ENCODE peak calls at places on chromosomes 6 and 20, in seven cellular contexts. F is heart left ventricle, D is uterus, M is breast epithelium, U is esophagus muscularis mucosa, E is sigmoid colon, J is prostate gland. Z is an unnamed sample.

GRCh38 chr20:46129955-46130481 is 11.9 kb downstream of the CD40 start:
- DNase-seq in F (no peak), D (no peak), M (peak; percentile 10), U (no peak), E (no peak), J (no peak), Z (no peak)

GRCh38 chr20:38201356-38201755 is 36.3 kb upstream of the TGM2 start:
- DNase-seq in F (no peak), D (no peak), M (no peak), U (no peak), E (peak; percentile 57), J (no peak), Z (no peak)

GRCh38 chr6:17945111-17945510 is 42.3 kb downstream of the KIF13A start:
- DNase-seq in F (no peak), D (no peak), M (no peak), U (no peak), E (no peak), J (no peak), Z (no peak)

GRCh38 chr6:736657-737446 is 43.9 kb upstream of the EXOC2 start:
- DNase-seq in F (no peak), D (no peak), M (no peak), U (peak; percentile 74), E (no peak), J (no peak), Z (no peak)

GRCh38 chr6:147448775-147449174 is 59.7 kb upstream of the SAMD5 start:
- DNase-seq in F (no peak), D (no peak), M (no peak), U (no peak), E (no peak), J (no peak), Z (no peak)

GRCh38 chr6:49333345-49334120 is 129.5 kb downstream of the MMUT start:
- DNase-seq in F (no peak), D (no peak), M (no peak), U (no peak), E (no peak), J (no peak), Z (no peak)

GRCh38 chr6:85323435-85324040 is 126.3 kb upstream of the NT5E start:
- DNase-seq in F (peak; percentile 53), D (peak; percentile 73), M (peak; percentile 59), U (no peak), E (peak; percentile 68), J (peak; percentile 51), Z (peak; percentile 72)

GRCh38 chr6:130824978-130825694 is 2.1 kb upstream of the SMLR1 start:
- DNase-seq in F (no peak), D (no peak), M (no peak), U (no peak), E (no peak), J (no peak), Z (no peak)

GRCh38 chr6:45378324-45378926 is 691 bp upstream of the SUPT3H start:
- DNase-seq in F (peak; percentile 43), D (no peak), M (no peak), U (no peak), E (no peak), J (peak; percentile 19), Z (peak; percentile 27)

GRCh38 chr6:121382467-121383121 is 48.3 kb upstream of the TBC1D32 start:
- DNase-seq in F (no peak), D (no peak), M (no peak), U (no peak), E (no peak), J (no peak), Z (no peak)

GRCh38 chr6:150448221-150448620 is 79.4 kb downstream of the IYD start:
- DNase-seq in F (no peak), D (no peak), M (no peak), U (no peak), E (no peak), J (no peak), Z (no peak)

GRCh38 chr20:16263582-16263981 is 309.7 kb downstream of the KIF16B start:
- DNase-seq in F (no peak), D (no peak), M (no peak), U (no peak), E (no peak), J (no peak), Z (no peak)

GRCh38 chr6:106158816-106159215 is 72.7 kb downstream of the PRDM1 start:
- DNase-seq in F (no peak), D (no peak), M (no peak), U (no peak), E (no peak), J (no peak), Z (no peak)

GRCh38 chr20:4153251-4153650 is 137.9 kb upstream of the RNF24 start:
- DNase-seq in F (no peak), D (no peak), M (peak; percentile 49), U (no peak), E (peak; percentile 41), J (no peak), Z (peak; percentile 80)

GRCh38 chr6:142844065-142844755 is 100.8 kb downstream of the HIVEP2 start:
- DNase-seq in F (no peak), D (no peak), M (no peak), U (no peak), E (no peak), J (no peak), Z (no peak)

GRCh38 chr20:40435146-40435545 is 253.9 kb downstream of the MAFB start:
- DNase-seq in F (no peak), D (no peak), M (no peak), U (peak; percentile 60), E (no peak), J (no peak), Z (no peak)

GRCh38 chr6:5139828-5140771 is 55.0 kb downstream of the PPP1R3G start:
- DNase-seq in F (no peak), D (no peak), M (no peak), U (no peak), E (no peak), J (no peak), Z (no peak)

GRCh38 chr20:57392512-57393271 is 1.5 kb downstream of the RBM38 start:
- DNase-seq in F (peak; percentile 82), D (no peak), M (no peak), U (no peak), E (peak; percentile 87), J (peak; percentile 44), Z (peak; percentile 60)

GRCh38 chr6:33592280-33592594 is 12.2 kb upstream of the BAK1 start:
- DNase-seq in F (no peak), D (no peak), M (no peak), U (no peak), E (no peak), J (no peak), Z (no peak)

GRCh38 chr6:33592595-33593413 is 12.7 kb upstream of the BAK1 start:
- DNase-seq in F (no peak), D (no peak), M (no peak), U (no peak), E (no peak), J (no peak), Z (peak; percentile 62)

GRCh38 chr6:33591633-33592032 is 11.6 kb upstream of the BAK1 start:
- DNase-seq in F (no peak), D (no peak), M (no peak), U (no peak), E (no peak), J (no peak), Z (no peak)

GRCh38 chr6:33595001-33595846 is 15.1 kb upstream of the BAK1 start:
- DNase-seq in F (no peak), D (no peak), M (no peak), U (no peak), E (no peak), J (no peak), Z (no peak)

DNA sequence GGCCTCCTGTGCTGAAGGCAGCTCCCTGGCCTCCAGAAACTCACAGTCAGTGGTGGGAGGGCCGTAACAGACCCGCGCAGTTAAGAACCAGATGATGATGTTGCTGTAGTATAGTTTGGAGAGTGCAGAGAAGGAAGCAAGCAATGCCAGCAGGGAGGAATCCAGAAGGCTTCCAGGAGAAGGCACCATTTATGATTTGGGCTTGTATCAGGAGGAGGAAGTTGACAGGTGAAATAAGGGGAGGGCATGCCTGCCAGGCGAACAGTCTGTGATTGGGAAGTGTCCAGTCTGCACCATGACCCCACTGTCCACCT is 13.3 kb upstream of the BAK1 start:
- DNase-seq in F (no peak), D (no peak), M (no peak), U (no peak), E (no peak), J (no peak), Z (no peak)
- H3K27ac ChIP-seq in F (no peak overlapping the region), D (no peak overlapping the region), M (peak overlapping the region; percentile 40), U (no peak overlapping the region), E (no peak overlapping the region), J (no peak overlapping the region), Z (peak overlapping the region; percentile 64)

GRCh38 chr20:20052074-20052970 is at the start of the genes CFAP61 and CRNKL1:
- DNase-seq in F (peak; percentile 98), D (peak; percentile 96), M (peak; percentile 98), U (peak; percentile 98), E (peak; percentile 98), J (peak; percentile 94), Z (peak; percentile 98)
- TF ChIP-seq POLR2A in F (peak; percentile 20), D (peak; percentile 29), M (no peak), U (no peak), E (no peak), J (peak; percentile 17), Z (no peak)

DNA sequence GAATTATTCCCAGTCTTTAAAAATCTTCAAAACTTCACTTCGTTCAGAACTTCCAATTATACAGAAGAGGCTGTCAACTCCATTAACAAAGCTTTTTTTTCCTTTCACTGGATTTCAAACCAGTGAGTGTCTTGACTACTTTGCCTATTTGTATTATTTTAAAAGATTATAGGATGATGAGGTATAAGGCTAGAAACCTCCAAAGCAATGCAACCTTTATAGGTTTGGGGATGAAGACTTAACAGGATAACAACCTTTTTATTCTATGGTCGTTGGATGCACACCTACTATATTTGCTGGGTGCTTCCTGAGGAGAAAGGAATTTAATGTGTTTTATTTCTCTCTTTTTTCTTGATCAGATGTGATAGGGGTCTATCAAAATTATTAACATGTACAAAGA is 1.9 kb upstream of the OVOL2 start:
- DNase-seq in F (no peak), D (no peak), M (no peak), U (no peak), E (no peak), J (no peak), Z (no peak)
- H3K27me3 ChIP-seq in F (peaks cover 33% of the 10 kb centered on the region), D (peaks cover 41% of the 10 kb centered on the region), M (peaks cover 20% of the 10 kb centered on the region), U (peaks cover 48% of the 10 kb centered on the region), E (peaks cover 81% of the 10 kb centered on the region), J (no peaks in the 10 kb centered on the region), Z (peaks cover 81% of the 10 kb centered on the region)

DNA sequence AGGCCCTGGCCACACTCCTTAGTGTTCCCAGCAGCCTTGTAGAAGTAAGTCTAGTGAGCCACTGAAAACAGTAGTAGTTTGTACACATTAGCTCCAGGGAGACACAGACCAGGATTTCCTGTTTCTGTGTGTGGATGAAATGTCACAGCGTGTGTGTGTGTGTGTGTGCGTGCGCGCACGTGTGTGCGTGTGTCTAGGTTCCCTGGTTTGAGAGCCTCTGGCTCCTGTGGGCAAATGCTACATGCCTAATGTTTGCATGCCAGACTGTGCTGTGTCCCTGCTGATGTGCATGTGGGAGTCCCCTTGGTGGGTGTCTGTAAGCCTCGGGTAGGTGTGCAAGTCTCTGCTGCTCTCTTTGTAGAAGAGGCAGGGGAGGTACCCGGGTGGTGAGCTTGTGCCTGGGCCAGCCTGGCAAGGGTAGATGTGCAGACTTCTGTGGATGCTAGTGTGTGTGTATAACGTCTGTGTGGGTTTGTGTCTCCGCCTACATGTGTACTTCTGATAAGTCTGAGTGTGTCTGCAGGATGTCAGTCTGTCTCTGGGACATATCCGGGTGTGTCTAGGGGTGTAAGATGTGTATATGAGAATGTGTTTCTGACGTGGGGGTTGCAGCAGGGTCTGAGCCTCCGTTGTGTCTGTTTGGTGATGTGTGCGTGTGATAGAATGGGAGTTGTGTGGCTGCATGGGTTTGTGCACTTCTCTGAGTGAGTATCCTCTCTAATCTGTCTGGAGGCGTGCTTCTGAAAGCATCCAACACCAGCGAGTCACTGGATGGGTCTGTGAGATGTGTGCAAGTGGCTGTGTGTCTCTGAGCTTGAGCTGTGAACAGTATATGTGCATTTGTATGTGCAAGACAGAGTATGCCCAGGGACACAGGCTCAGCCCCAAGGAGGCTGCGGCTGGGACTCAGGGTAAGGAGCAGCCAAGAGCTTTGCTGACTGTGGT is 19.0 kb upstream of the TLDC2 start:
- DNase-seq in F (peak; percentile 60), D (no peak), M (peak; percentile 64), U (no peak), E (no peak), J (peak; percentile 60), Z (no peak)
- H3K27ac ChIP-seq in F (peak overlapping the region; percentile 79), D (peak overlapping the region; percentile 99), M (peak overlapping the region; percentile 83), U (peak overlapping the region; percentile 95), E (peak overlapping the region; percentile 99), J (peak overlapping the region; percentile 77), Z (peak overlapping the region; percentile 67)